ENCODE peak calls at places on chromosomes 11 and 22, in ten cellular contexts. One of them, this sample, is unnamed. For H3K4me1, the result is how much of the 10 kb centered on the place peaks cover.

GRCh38 chr11:129846508-129847335 is 31.1 kb downstream of the TMEM45B start:
- DNase-seq in prostate gland: no peak
- DNase-seq in sigmoid colon: no peak
- DNase-seq in K562: no peak
- DNase-seq in HCT116: no peak
- DNase-seq in transverse colon: peak
- DNase-seq in stomach: no peak
- DNase-seq in HepG2: peak
- DNase-seq in endothelial cell of umbilical vein: no peak
- DNase-seq in spleen: no peak
- DNase-seq in this sample: no peak

GRCh38 chr11:73454987-73455386 is 78.8 kb downstream of the RELT start:
- DNase-seq in transverse colon: no peak
- DNase-seq in K562: no peak
- DNase-seq in HepG2: no peak
- DNase-seq in stomach: no peak
- DNase-seq in HCT116: no peak
- DNase-seq in prostate gland: no peak
- DNase-seq in endothelial cell of umbilical vein: no peak
- DNase-seq in sigmoid colon: no peak
- DNase-seq in spleen: peak
- DNase-seq in this sample: no peak

GRCh38 chr11:68973219-68973618 is 7.6 kb downstream of the MRGPRD start:
- DNase-seq in transverse colon: no peak
- DNase-seq in HepG2: no peak
- DNase-seq in sigmoid colon: no peak
- DNase-seq in K562: no peak
- DNase-seq in HCT116: no peak
- DNase-seq in stomach: no peak
- DNase-seq in prostate gland: no peak
- DNase-seq in spleen: peak
- DNase-seq in endothelial cell of umbilical vein: no peak
- DNase-seq in this sample: no peak

GRCh38 chr11:11288972-11289616 is 64.0 kb downstream of the CSNK2A3 start:
- DNase-seq in K562: no peak
- DNase-seq in transverse colon: no peak
- DNase-seq in stomach: no peak
- DNase-seq in endothelial cell of umbilical vein: no peak
- DNase-seq in spleen: no peak
- DNase-seq in sigmoid colon: peak
- DNase-seq in HCT116: no peak
- DNase-seq in HepG2: no peak
- DNase-seq in prostate gland: no peak
- DNase-seq in this sample: no peak

GRCh38 chr22:26431151-26431995 is 2.3 kb downstream of the ASPHD2 start:
- DNase-seq in endothelial cell of umbilical vein: peak
- DNase-seq in transverse colon: no peak
- DNase-seq in HepG2: no peak
- DNase-seq in sigmoid colon: no peak
- DNase-seq in spleen: no peak
- DNase-seq in HCT116: no peak
- DNase-seq in K562: no peak
- DNase-seq in stomach: no peak
- DNase-seq in prostate gland: no peak
- DNase-seq in this sample: no peak

GRCh38 chr11:121352301-121352891 is 59.8 kb downstream of the SC5D start:
- DNase-seq in spleen: no peak
- DNase-seq in prostate gland: peak
- DNase-seq in HCT116: no peak
- DNase-seq in stomach: no peak
- DNase-seq in K562: no peak
- DNase-seq in transverse colon: no peak
- DNase-seq in sigmoid colon: no peak
- DNase-seq in endothelial cell of umbilical vein: no peak
- DNase-seq in HepG2: no peak
- DNase-seq in this sample: no peak

GRCh38 chr11:3808846-3809623 is 675 bp downstream of the PGAP2 start:
- DNase-seq in endothelial cell of umbilical vein: peak
- DNase-seq in prostate gland: peak
- DNase-seq in spleen: no peak
- DNase-seq in HepG2: peak
- DNase-seq in transverse colon: peak
- DNase-seq in sigmoid colon: no peak
- DNase-seq in stomach: peak
- DNase-seq in K562: peak
- DNase-seq in HCT116: peak
- DNase-seq in this sample: no peak

GRCh38 chr11:76233936-76234703 is 27.8 kb upstream of the WNT11 start:
- DNase-seq in spleen: peak
- DNase-seq in HCT116: no peak
- DNase-seq in prostate gland: no peak
- DNase-seq in endothelial cell of umbilical vein: peak
- DNase-seq in HepG2: no peak
- DNase-seq in sigmoid colon: peak
- DNase-seq in stomach: no peak
- DNase-seq in K562: peak
- DNase-seq in transverse colon: peak
- DNase-seq in this sample: no peak

GRCh38 chr11:58286249-58286648 is 18.2 kb upstream of the OR10W1 start:
- DNase-seq in HCT116: peak
- DNase-seq in endothelial cell of umbilical vein: peak
- DNase-seq in HepG2: peak
- DNase-seq in K562: peak
- DNase-seq in sigmoid colon: no peak
- DNase-seq in transverse colon: peak
- DNase-seq in stomach: no peak
- DNase-seq in prostate gland: no peak
- DNase-seq in spleen: no peak
- DNase-seq in this sample: no peak

GRCh38 chr22:46728470-46728869 is 9.6 kb downstream of the CERK start:
- DNase-seq in stomach: no peak
- DNase-seq in transverse colon: no peak
- DNase-seq in HCT116: no peak
- DNase-seq in prostate gland: no peak
- DNase-seq in sigmoid colon: no peak
- DNase-seq in HepG2: no peak
- DNase-seq in endothelial cell of umbilical vein: no peak
- DNase-seq in K562: no peak
- DNase-seq in spleen: no peak
- DNase-seq in this sample: no peak

GRCh38 chr11:86740628-86741488 is 59.5 kb upstream of the PRSS23 start:
- DNase-seq in stomach: no peak
- DNase-seq in spleen: no peak
- DNase-seq in prostate gland: peak
- DNase-seq in endothelial cell of umbilical vein: peak
- DNase-seq in sigmoid colon: peak
- DNase-seq in transverse colon: peak
- DNase-seq in HepG2: peak
- DNase-seq in HCT116: peak
- DNase-seq in K562: peak
- DNase-seq in this sample: peak

GRCh38 chr11:64348611-64349387 is 8.8 kb downstream of the CCDC88B start:
- DNase-seq in K562: no peak
- DNase-seq in HepG2: peak
- DNase-seq in stomach: no peak
- DNase-seq in sigmoid colon: no peak
- DNase-seq in HCT116: no peak
- DNase-seq in spleen: no peak
- DNase-seq in endothelial cell of umbilical vein: no peak
- DNase-seq in prostate gland: no peak
- DNase-seq in transverse colon: no peak
- DNase-seq in this sample: no peak

GRCh38 chr11:129313588-129314288 is 61.9 kb upstream of the BARX2 start:
- DNase-seq in transverse colon: no peak
- DNase-seq in prostate gland: no peak
- DNase-seq in HepG2: no peak
- DNase-seq in stomach: no peak
- DNase-seq in K562: no peak
- DNase-seq in spleen: no peak
- DNase-seq in sigmoid colon: no peak
- DNase-seq in HCT116: no peak
- DNase-seq in endothelial cell of umbilical vein: no peak
- DNase-seq in this sample: no peak

GRCh38 chr11:69514771-69515170 is 33.3 kb downstream of the LINC01488 start:
- DNase-seq in prostate gland: no peak
- DNase-seq in transverse colon: no peak
- DNase-seq in sigmoid colon: peak
- DNase-seq in stomach: no peak
- DNase-seq in HepG2: no peak
- DNase-seq in HCT116: no peak
- DNase-seq in spleen: peak
- DNase-seq in endothelial cell of umbilical vein: no peak
- DNase-seq in K562: no peak
- DNase-seq in this sample: no peak

GRCh38 chr22:17119481-17120202 is 1.5 kb downstream of the TMEM121B start:
- DNase-seq in endothelial cell of umbilical vein: no peak
- DNase-seq in HCT116: no peak
- DNase-seq in K562: no peak
- DNase-seq in HepG2: no peak
- DNase-seq in sigmoid colon: no peak
- DNase-seq in stomach: no peak
- DNase-seq in spleen: peak
- DNase-seq in transverse colon: peak
- DNase-seq in prostate gland: no peak
- DNase-seq in this sample: no peak

GRCh38 chr11:94537051-94537600 is 6.6 kb upstream of the FUT4 start:
- DNase-seq in spleen: no peak
- DNase-seq in K562: no peak
- DNase-seq in HCT116: no peak
- DNase-seq in HepG2: no peak
- DNase-seq in sigmoid colon: no peak
- DNase-seq in prostate gland: no peak
- DNase-seq in endothelial cell of umbilical vein: no peak
- DNase-seq in transverse colon: no peak
- DNase-seq in stomach: no peak
- DNase-seq in this sample: no peak

GRCh38 chr11:64132982-64133705 is 32.8 kb downstream of the MACROD1 start:
- DNase-seq in HepG2: no peak
- DNase-seq in prostate gland: no peak
- DNase-seq in sigmoid colon: no peak
- DNase-seq in endothelial cell of umbilical vein: no peak
- DNase-seq in spleen: no peak
- DNase-seq in transverse colon: no peak
- DNase-seq in HCT116: no peak
- DNase-seq in stomach: no peak
- DNase-seq in K562: no peak
- DNase-seq in this sample: no peak

GRCh38 chr11:69801513-69802335 is 17.5 kb downstream of the FGF3 start:
- DNase-seq in spleen: no peak
- DNase-seq in stomach: peak
- DNase-seq in HepG2: peak
- DNase-seq in endothelial cell of umbilical vein: peak
- DNase-seq in prostate gland: no peak
- DNase-seq in sigmoid colon: no peak
- DNase-seq in K562: peak
- DNase-seq in HCT116: peak
- DNase-seq in transverse colon: no peak
- DNase-seq in this sample: no peak

GRCh38 chr11:8809185-8809584 is 101.8 kb upstream of the AKIP1 start:
- DNase-seq in HCT116: no peak
- DNase-seq in stomach: no peak
- DNase-seq in K562: no peak
- DNase-seq in prostate gland: no peak
- DNase-seq in HepG2: no peak
- DNase-seq in sigmoid colon: no peak
- DNase-seq in endothelial cell of umbilical vein: no peak
- DNase-seq in transverse colon: no peak
- DNase-seq in spleen: no peak
- DNase-seq in this sample: no peak

GRCh38 chr22:29811377-29811776 is 26.7 kb downstream of the ASCC2 start:
- DNase-seq in stomach: peak
- DNase-seq in sigmoid colon: no peak
- DNase-seq in prostate gland: no peak
- DNase-seq in K562: no peak
- DNase-seq in endothelial cell of umbilical vein: no peak
- DNase-seq in HCT116: no peak
- DNase-seq in transverse colon: peak
- DNase-seq in HepG2: peak
- DNase-seq in spleen: no peak
- DNase-seq in this sample: peak
- H3K4me1 ChIP-seq in stomach: half or more
- H3K4me1 ChIP-seq in sigmoid colon: under half
- H3K4me1 ChIP-seq in prostate gland: under half
- H3K4me1 ChIP-seq in K562: under half
- H3K4me1 ChIP-seq in endothelial cell of umbilical vein: under half
- H3K4me1 ChIP-seq in HCT116: under half
- H3K4me1 ChIP-seq in transverse colon: under half
- H3K4me1 ChIP-seq in HepG2: under half
- H3K4me1 ChIP-seq in spleen: under half
- H3K4me1 ChIP-seq in this sample: under half

DNA sequence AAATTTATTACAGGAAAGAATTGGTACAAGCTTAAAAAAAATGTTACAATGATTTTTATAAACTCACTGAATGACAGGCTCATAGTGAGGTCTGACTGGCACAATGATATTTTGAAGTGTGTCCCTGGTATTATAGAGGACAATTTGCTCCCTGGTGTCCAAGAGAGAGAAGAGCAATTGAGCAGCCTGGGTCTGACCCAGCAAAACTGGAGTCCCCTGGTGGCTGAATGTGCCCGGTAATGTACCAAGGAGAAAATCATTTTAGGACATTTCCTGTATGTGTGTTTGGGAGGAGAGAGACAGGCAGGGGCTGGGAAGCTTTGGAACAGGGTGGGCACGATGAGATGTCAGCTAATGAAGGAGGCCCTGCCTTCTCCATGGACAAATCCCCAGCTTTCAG is 125.3 kb downstream of the APOL5 start:
- DNase-seq in stomach: no peak
- DNase-seq in HCT116: peak
- DNase-seq in transverse colon: no peak
- DNase-seq in sigmoid colon: no peak
- DNase-seq in HepG2: peak
- DNase-seq in K562: peak
- DNase-seq in prostate gland: no peak
- DNase-seq in endothelial cell of umbilical vein: peak
- DNase-seq in spleen: no peak
- DNase-seq in this sample: no peak
- TF ChIP-seq CTCF in stomach: peak
- TF ChIP-seq CTCF in HCT116: peak
- TF ChIP-seq CTCF in transverse colon: peak
- TF ChIP-seq CTCF in sigmoid colon: no peak
- TF ChIP-seq CTCF in HepG2: peak
- TF ChIP-seq CTCF in K562: peak
- TF ChIP-seq CTCF in prostate gland: peak
- TF ChIP-seq CTCF in endothelial cell of umbilical vein: peak
- TF ChIP-seq CTCF in spleen: peak
- TF ChIP-seq CTCF in this sample: peak

GRCh38 chr22:24023204-24023789 is 12.2 kb downstream of the CABIN1 start:
- DNase-seq in sigmoid colon: no peak
- DNase-seq in stomach: no peak
- DNase-seq in prostate gland: no peak
- DNase-seq in endothelial cell of umbilical vein: peak
- DNase-seq in spleen: no peak
- DNase-seq in transverse colon: no peak
- DNase-seq in K562: no peak
- DNase-seq in HCT116: no peak
- DNase-seq in HepG2: no peak
- DNase-seq in this sample: no peak
- TF ChIP-seq POLR2AphosphoS5 in sigmoid colon: no peak
- TF ChIP-seq POLR2AphosphoS5 in stomach: no peak
- TF ChIP-seq POLR2AphosphoS5 in prostate gland: no peak
- TF ChIP-seq POLR2AphosphoS5 in endothelial cell of umbilical vein: no peak
- TF ChIP-seq POLR2AphosphoS5 in spleen: no peak
- TF ChIP-seq POLR2AphosphoS5 in transverse colon: no peak
- TF ChIP-seq POLR2AphosphoS5 in K562: no peak
- TF ChIP-seq POLR2AphosphoS5 in HCT116: no peak
- TF ChIP-seq POLR2AphosphoS5 in HepG2: no peak
- TF ChIP-seq POLR2AphosphoS5 in this sample: no peak

GRCh38 chr22:40403141-40403540 is 32.7 kb downstream of the SGSM3 start:
- DNase-seq in HepG2: no peak
- DNase-seq in sigmoid colon: no peak
- DNase-seq in spleen: no peak
- DNase-seq in K562: no peak
- DNase-seq in stomach: no peak
- DNase-seq in transverse colon: no peak
- DNase-seq in endothelial cell of umbilical vein: no peak
- DNase-seq in HCT116: no peak
- DNase-seq in prostate gland: no peak
- DNase-seq in this sample: no peak
- H3K4me1 ChIP-seq in HepG2: under half
- H3K4me1 ChIP-seq in sigmoid colon: under half
- H3K4me1 ChIP-seq in spleen: under half
- H3K4me1 ChIP-seq in K562: under half
- H3K4me1 ChIP-seq in stomach: under half
- H3K4me1 ChIP-seq in transverse colon: under half
- H3K4me1 ChIP-seq in endothelial cell of umbilical vein: under half
- H3K4me1 ChIP-seq in HCT116: under half
- H3K4me1 ChIP-seq in prostate gland: under half
- H3K4me1 ChIP-seq in this sample: under half